ENCODE peak calls at places on chromosomes 11 and 22, in five cellular contexts. Q, H, K, I and L are unnamed samples.

GRCh38 chr22:46076651-46077339 is 73.5 kb upstream of the PPARA start:
- DNase-seq in Q (no peak), H (peak; percentile 67), K (no peak), I (no peak), L (no peak)

GRCh38 chr11:41536001-41536568 is 76.6 kb upstream of the LRRC4C start:
- DNase-seq in Q (no peak), H (no peak), K (no peak), I (no peak), L (no peak)

GRCh38 chr22:22720201-22720723 is 75.8 kb downstream of the GGTLC2 start:
- DNase-seq in Q (no peak), H (no peak), K (peak; percentile 67), I (no peak), L (peak; percentile 47)

GRCh38 chr11:13772223-13773046 is 104.0 kb downstream of the FAR1 start:
- DNase-seq in Q (peak; percentile 5), H (no peak), K (peak; percentile 67), I (peak; percentile 22), L (peak; percentile 2)

GRCh38 chr11:9615031-9615451 is 41.6 kb downstream of the WEE1 start:
- DNase-seq in Q (no peak), H (no peak), K (no peak), I (no peak), L (peak; percentile 85)

GRCh38 chr22:22079404-22080148 is 97.0 kb upstream of the TOP3B start:
- DNase-seq in Q (no peak), H (no peak), K (no peak), I (no peak), L (no peak)

GRCh38 chr11:43504316-43504950 is 145.7 kb downstream of the TTC17 start:
- DNase-seq in Q (no peak), H (no peak), K (peak; percentile 12), I (no peak), L (no peak)

GRCh38 chr11:35337136-35337918 is 82.0 kb downstream of the SLC1A2 start:
- DNase-seq in Q (peak; percentile 98), H (no peak), K (peak; percentile 97), I (no peak), L (no peak)

GRCh38 chr22:38243007-38243775 is 29.6 kb downstream of the TMEM184B start:
- DNase-seq in Q (no peak), H (no peak), K (no peak), I (no peak), L (no peak)

GRCh38 chr11:77212314-77213007 is 84.4 kb downstream of the MYO7A start:
- DNase-seq in Q (no peak), H (no peak), K (no peak), I (no peak), L (no peak)

GRCh38 chr11:5192738-5193137 is 7.7 kb downstream of the OR51V1 start:
- DNase-seq in Q (no peak), H (no peak), K (no peak), I (no peak), L (no peak)

GRCh38 chr11:125802387-125802786 is 14.5 kb downstream of the PATE3 start:
- DNase-seq in Q (no peak), H (no peak), K (no peak), I (no peak), L (no peak)

GRCh38 chr11:981764-982163 is 54.8 kb downstream of the MUC6 start:
- DNase-seq in Q (no peak), H (no peak), K (no peak), I (no peak), L (no peak)

GRCh38 chr11:61509058-61510029 is 795 bp downstream of the LRRC10B start:
- DNase-seq in Q (peak; percentile 12), H (no peak), K (peak; percentile 37), I (peak; percentile 70), L (peak; percentile 64)

GRCh38 chr11:42012261-42012660 is 552.8 kb upstream of the LRRC4C start:
- DNase-seq in Q (no peak), H (no peak), K (no peak), I (no peak), L (no peak)

GRCh38 chr11:68677432-68677831 is 6.9 kb upstream of the GAL start:
- DNase-seq in Q (peak; percentile 13), H (no peak), K (peak; percentile 59), I (no peak), L (no peak)